ENCODE peak calls at places on chromosomes 16 and 17, in eight cellular contexts. U is stimulated activated CD8-positive, alpha-beta memory T cell treated with anti-CD3 and anti-CD28 coated beads, Interleukin-15, amount 100 ng/mL, for 24 hours; G is cardiac fibroblast; C is A673; X is frontal cortex; S is Ammon's horn; V is ureter; I is effector memory CD8-positive, alpha-beta T cell. L is an unnamed sample.
A peak's percentile ranks its signal among the peaks of the same experiment; 100 is the strongest.

GRCh38 chr17:54754560-54754959 is 146.1 kb upstream of the TOM1L1 start:
- DNase-seq in U (no peak), G (no peak), C (peak; percentile 57), X (no peak), S (no peak), V (no peak), I (no peak), L (no peak)

GRCh38 chr17:39164675-39165143 is 1.3 kb downstream of the ARL5C start:
- DNase-seq in U (peak; percentile 42), G (peak; percentile 93), C (peak; percentile 82), X (peak; percentile 84), S (peak; percentile 86), V (peak; percentile 85), I (peak; percentile 73), L (peak; percentile 80)

GRCh38 chr17:27495460-27495859 is 39.2 kb downstream of the KSR1 start:
- DNase-seq in U (no peak), G (no peak), C (no peak), X (no peak), S (no peak), V (no peak), I (no peak), L (no peak)

GRCh38 chr17:17693253-17693954 is 12.1 kb downstream of the RAI1 start:
- DNase-seq in U (no peak), G (no peak), C (peak; percentile 44), X (peak; percentile 43), S (peak; percentile 87), V (peak; percentile 86), I (no peak), L (peak; percentile 73)

GRCh38 chr16:2717360-2718263 is 2.4 kb downstream of the PRSS27 start:
- DNase-seq in U (no peak), G (no peak), C (no peak), X (no peak), S (no peak), V (no peak), I (no peak), L (no peak)

GRCh38 chr16:11614587-11615175 is 28.0 kb upstream of the LITAF start:
- DNase-seq in U (no peak), G (no peak), C (no peak), X (no peak), S (no peak), V (no peak), I (no peak), L (no peak)

GRCh38 chr16:57722651-57723050 is 12.9 kb upstream of the KATNB1 start:
- DNase-seq in U (no peak), G (no peak), C (no peak), X (no peak), S (no peak), V (no peak), I (no peak), L (no peak)

GRCh38 chr17:199806-200603 is 18.6 kb upstream of the DOC2B start:
- DNase-seq in U (no peak), G (no peak), C (no peak), X (no peak), S (no peak), V (no peak), I (no peak), L (no peak)

GRCh38 chr16:3578610-3579551 is 1.7 kb upstream of the NLRC3 start:
- DNase-seq in U (no peak), G (no peak), C (no peak), X (no peak), S (no peak), V (no peak), I (peak; percentile 68), L (no peak)

GRCh38 chr17:81396722-81397313 is 1.6 kb downstream of the BAHCC1 start:
- DNase-seq in U (no peak), G (peak; percentile 61), C (peak; percentile 91), X (no peak), S (peak; percentile 42), V (no peak), I (peak; percentile 33), L (peak; percentile 81)

GRCh38 chr17:78671607-78672404 is 94.6 kb upstream of the DNAH17 start:
- DNase-seq in U (no peak), G (peak; percentile 10), C (no peak), X (no peak), S (no peak), V (no peak), I (no peak), L (no peak)